ENCODE peak calls at places on chromosomes 11 and 22, in five cellular contexts. One of them, this sample, is unnamed.

GRCh38 chr11:120645639-120646038 is 134.1 kb downstream of the GRIK4 start:
- DNase-seq in body of pancreas: no peak
- DNase-seq in uterus: no peak
- DNase-seq in GM12892: no peak
- DNase-seq in A549: no peak
- DNase-seq in this sample: no peak

GRCh38 chr11:3808846-3809623 is 675 bp downstream of the PGAP2 start:
- DNase-seq in A549: peak
- DNase-seq in uterus: no peak
- DNase-seq in GM12892: peak
- DNase-seq in body of pancreas: peak
- DNase-seq in this sample: no peak

GRCh38 chr11:34501500-34501899 is 12.1 kb downstream of the ELF5 start:
- DNase-seq in body of pancreas: no peak
- DNase-seq in uterus: peak
- DNase-seq in GM12892: no peak
- DNase-seq in A549: no peak
- DNase-seq in this sample: peak

GRCh38 chr11:126231725-126232459 is 20.3 kb downstream of the FAM118B start:
- DNase-seq in GM12892: no peak
- DNase-seq in uterus: no peak
- DNase-seq in A549: no peak
- DNase-seq in body of pancreas: no peak
- DNase-seq in this sample: no peak

GRCh38 chr11:61119571-61119970 is 17.3 kb downstream of the CD5 start:
- DNase-seq in GM12892: no peak
- DNase-seq in uterus: no peak
- DNase-seq in A549: no peak
- DNase-seq in body of pancreas: no peak
- DNase-seq in this sample: no peak

GRCh38 chr11:129418039-129418438 is 42.4 kb downstream of the BARX2 start:
- DNase-seq in GM12892: peak
- DNase-seq in A549: no peak
- DNase-seq in uterus: no peak
- DNase-seq in body of pancreas: no peak
- DNase-seq in this sample: no peak

GRCh38 chr11:19122966-19123615 is 6.1 kb downstream of the ZDHHC13 start:
- DNase-seq in body of pancreas: no peak
- DNase-seq in A549: no peak
- DNase-seq in GM12892: no peak
- DNase-seq in uterus: no peak
- DNase-seq in this sample: no peak

GRCh38 chr11:128776434-128777284 is 82.8 kb downstream of the FLI1 start:
- DNase-seq in body of pancreas: peak
- DNase-seq in GM12892: peak
- DNase-seq in uterus: peak
- DNase-seq in A549: peak
- DNase-seq in this sample: no peak

GRCh38 chr11:6606471-6607189 is 3.1 kb downstream of the ILK start:
- DNase-seq in uterus: peak
- DNase-seq in A549: peak
- DNase-seq in GM12892: no peak
- DNase-seq in body of pancreas: peak
- DNase-seq in this sample: peak

GRCh38 chr22:49862408-49862776 is 8.7 kb downstream of the ZBED4 start:
- DNase-seq in A549: no peak
- DNase-seq in GM12892: no peak
- DNase-seq in uterus: no peak
- DNase-seq in body of pancreas: no peak
- DNase-seq in this sample: no peak

GRCh38 chr22:19429950-19430889 is 1.3 kb downstream of the HIRA start:
- DNase-seq in uterus: no peak
- DNase-seq in GM12892: peak
- DNase-seq in A549: no peak
- DNase-seq in body of pancreas: no peak
- DNase-seq in this sample: no peak

DNA sequence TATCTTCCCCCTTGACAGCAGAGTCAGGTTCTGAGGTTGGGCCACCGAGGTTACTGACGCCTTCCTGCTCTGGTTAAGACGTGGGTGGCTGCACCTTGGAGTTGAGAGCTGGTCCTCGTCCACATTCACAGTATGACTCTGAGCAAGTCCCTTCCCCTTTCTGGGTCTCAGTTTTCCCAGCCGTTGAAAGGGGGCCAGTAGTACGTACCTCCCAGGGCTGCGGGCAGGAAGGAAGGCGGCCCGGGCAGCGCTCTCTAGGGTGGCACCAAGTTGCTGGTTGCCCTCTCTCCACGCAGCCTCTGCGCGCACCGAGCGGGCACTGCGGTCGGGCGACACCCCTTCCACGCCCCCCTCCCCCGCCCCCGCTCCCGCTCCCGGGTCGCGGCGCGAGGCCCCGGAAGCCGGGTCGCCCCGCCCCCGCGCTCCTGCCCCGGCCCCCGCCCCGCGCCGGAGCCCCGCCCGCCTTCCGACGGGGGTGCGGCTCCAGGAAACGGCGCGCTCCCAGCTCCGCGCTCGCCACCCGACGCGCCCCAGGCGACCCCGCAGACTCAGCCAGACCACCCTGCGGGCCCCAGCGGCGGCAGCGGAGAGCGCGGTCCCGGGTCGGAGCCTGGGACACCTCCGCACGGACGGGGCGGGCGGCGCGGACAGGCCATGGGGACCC is at the start of gene EHBP1L1:
- DNase-seq in GM12892: peak
- DNase-seq in A549: peak
- DNase-seq in uterus: peak
- DNase-seq in body of pancreas: peak
- DNase-seq in this sample: no peak
- TF ChIP-seq POLR2A in GM12892: peak
- TF ChIP-seq POLR2A in A549: no peak
- TF ChIP-seq POLR2A in uterus: peak
- TF ChIP-seq POLR2A in body of pancreas: no peak
- TF ChIP-seq POLR2A in this sample: no peak

DNA sequence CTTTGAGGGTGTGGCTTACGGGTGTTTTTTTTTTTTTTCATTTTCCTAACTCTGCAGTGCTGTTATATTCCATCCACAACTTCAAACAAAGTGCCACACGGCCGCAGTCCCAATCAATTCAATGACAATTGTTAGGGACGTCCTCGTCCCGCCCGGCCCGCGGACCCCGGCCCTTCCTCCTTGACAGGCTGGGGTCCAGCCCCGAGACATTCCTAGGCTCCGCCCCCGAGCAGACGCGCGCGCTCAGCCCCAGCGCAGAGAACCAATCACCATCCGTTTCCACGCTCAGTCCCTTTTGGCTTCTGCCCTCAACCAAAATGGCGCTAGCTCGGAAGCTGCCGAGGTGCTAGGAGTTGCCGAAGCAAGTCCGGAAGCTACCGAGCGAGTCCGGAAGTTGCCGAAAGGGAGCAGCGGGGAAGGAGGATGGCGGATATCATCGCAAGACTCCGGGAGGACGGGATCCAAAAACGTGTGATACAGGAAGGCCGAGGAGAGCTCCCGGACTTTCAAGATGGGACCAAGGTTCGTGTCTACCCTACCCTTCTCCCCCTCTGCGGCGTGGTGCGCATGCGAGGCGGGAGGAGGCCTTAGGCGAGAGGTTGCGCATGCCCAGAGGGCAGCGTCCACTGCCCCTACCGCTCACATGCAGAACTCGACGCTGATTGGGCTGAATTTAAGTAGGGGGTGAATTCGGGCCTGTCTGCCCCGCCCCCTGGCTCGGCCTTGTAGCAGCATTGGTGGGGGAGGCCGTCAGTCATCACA is at the start of gene AIP:
- DNase-seq in uterus: peak
- DNase-seq in A549: peak
- DNase-seq in GM12892: peak
- DNase-seq in body of pancreas: peak
- DNase-seq in this sample: peak
- TF ChIP-seq POLR2A in uterus: peak
- TF ChIP-seq POLR2A in A549: peak
- TF ChIP-seq POLR2A in GM12892: peak
- TF ChIP-seq POLR2A in body of pancreas: no peak
- TF ChIP-seq POLR2A in this sample: peak

GRCh38 chr22:20802922-20803553 is 29.1 kb downstream of the SERPIND1 start:
- DNase-seq in body of pancreas: no peak
- DNase-seq in GM12892: no peak
- DNase-seq in uterus: no peak
- DNase-seq in A549: no peak
- DNase-seq in this sample: no peak
- TF ChIP-seq POLR2A in body of pancreas: no peak
- TF ChIP-seq POLR2A in GM12892: no peak
- TF ChIP-seq POLR2A in uterus: no peak
- TF ChIP-seq POLR2A in A549: no peak
- TF ChIP-seq POLR2A in this sample: no peak

GRCh38 chr11:62725686-62726085 is 1.6 kb downstream of the HNRNPUL2 start:
- DNase-seq in uterus: no peak
- DNase-seq in GM12892: no peak
- DNase-seq in body of pancreas: no peak
- DNase-seq in A549: no peak
- DNase-seq in this sample: no peak

GRCh38 chr11:62726156-62727006 is 876 bp downstream of the HNRNPUL2 start:
- DNase-seq in A549: no peak
- DNase-seq in GM12892: no peak
- DNase-seq in body of pancreas: peak
- DNase-seq in uterus: peak
- DNase-seq in this sample: no peak

GRCh38 chr11:62724171-62724570 is 3.1 kb downstream of the HNRNPUL2 start:
- DNase-seq in A549: no peak
- DNase-seq in uterus: no peak
- DNase-seq in body of pancreas: no peak
- DNase-seq in GM12892: no peak
- DNase-seq in this sample: no peak

GRCh38 chr11:62727007-62727832 is at the start of gene HNRNPUL2:
- DNase-seq in A549: peak
- DNase-seq in body of pancreas: peak
- DNase-seq in GM12892: peak
- DNase-seq in uterus: peak
- DNase-seq in this sample: peak

DNA sequence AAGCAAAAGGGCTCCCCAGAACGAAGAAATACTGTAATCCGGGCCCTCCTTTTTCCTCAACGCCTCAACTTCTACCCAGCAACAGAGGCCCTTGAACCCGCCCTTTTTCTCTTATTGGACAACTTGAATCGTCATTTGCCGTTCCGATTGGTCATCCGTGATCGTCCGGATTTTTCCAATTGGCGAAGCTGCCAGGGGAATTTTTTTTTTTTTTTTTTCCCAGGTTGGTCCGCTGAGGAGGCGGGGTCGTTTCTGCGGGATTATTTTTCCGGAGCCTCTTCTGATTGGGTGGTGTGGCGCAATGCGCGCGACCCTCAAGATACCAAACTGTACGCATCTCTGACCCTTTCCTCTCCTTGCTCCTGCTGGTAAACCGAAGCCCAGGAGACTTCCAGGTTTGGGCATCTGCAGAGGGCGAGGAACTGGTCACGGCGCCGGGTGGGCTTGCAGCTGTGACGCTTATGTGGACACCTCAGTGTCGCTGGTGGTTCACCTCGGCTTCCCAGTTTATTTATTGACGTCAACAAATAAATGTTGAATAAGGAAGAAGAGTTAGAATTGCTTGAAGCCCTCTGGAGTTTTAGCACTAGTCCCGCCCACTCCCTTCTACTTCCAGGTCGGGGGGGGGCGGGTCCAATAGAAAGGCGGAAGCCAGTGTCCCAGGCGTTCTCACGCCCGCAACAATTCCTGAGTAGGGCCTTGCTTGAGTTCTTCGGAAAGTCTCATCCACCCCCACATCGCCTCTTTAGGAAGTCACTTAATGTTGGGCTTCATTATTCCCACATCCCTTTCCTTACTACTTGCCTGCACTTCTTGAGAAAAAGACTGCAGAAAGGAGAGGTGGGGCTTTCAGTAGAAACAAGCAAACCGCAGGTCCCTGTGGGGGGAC is at the start of gene TTC9C:
- DNase-seq in uterus: peak
- DNase-seq in A549: peak
- DNase-seq in GM12892: peak
- DNase-seq in body of pancreas: peak
- DNase-seq in this sample: peak
- TF ChIP-seq POLR2A in uterus: peak
- TF ChIP-seq POLR2A in A549: peak
- TF ChIP-seq POLR2A in GM12892: peak
- TF ChIP-seq POLR2A in body of pancreas: no peak
- TF ChIP-seq POLR2A in this sample: peak

DNA sequence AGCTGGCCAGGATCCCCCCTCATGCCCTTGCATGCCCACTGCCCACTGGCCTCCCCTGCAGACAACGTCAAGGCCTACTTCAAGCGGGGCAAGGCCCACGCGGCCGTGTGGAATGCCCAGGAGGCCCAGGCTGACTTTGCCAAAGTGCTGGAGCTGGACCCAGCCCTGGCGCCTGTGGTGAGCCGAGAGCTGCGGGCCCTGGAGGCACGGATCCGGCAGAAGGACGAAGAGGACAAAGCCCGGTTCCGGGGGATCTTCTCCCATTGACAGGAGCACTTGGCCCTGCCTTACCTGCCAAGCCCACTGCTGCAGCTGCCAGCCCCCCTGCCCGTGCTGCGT is 7.9 kb downstream of the AIP start:
- DNase-seq in GM12892: no peak
- DNase-seq in body of pancreas: no peak
- DNase-seq in uterus: no peak
- DNase-seq in A549: no peak
- DNase-seq in this sample: no peak
- TF ChIP-seq POLR2A in GM12892: no peak
- TF ChIP-seq POLR2A in body of pancreas: no peak
- TF ChIP-seq POLR2A in uterus: no peak
- TF ChIP-seq POLR2A in A549: no peak
- TF ChIP-seq POLR2A in this sample: no peak

GRCh38 chr11:116833816-116834534 is 3.4 kb downstream of the APOA1 start:
- DNase-seq in uterus: no peak
- DNase-seq in body of pancreas: peak
- DNase-seq in A549: no peak
- DNase-seq in GM12892: no peak
- DNase-seq in this sample: no peak
- TF ChIP-seq POLR2A in uterus: no peak
- TF ChIP-seq POLR2A in body of pancreas: no peak
- TF ChIP-seq POLR2A in A549: no peak
- TF ChIP-seq POLR2A in GM12892: no peak
- TF ChIP-seq POLR2A in this sample: no peak

GRCh38 chr11:45771942-45772522 is 32.9 kb upstream of the SLC35C1 start:
- DNase-seq in GM12892: peak
- DNase-seq in uterus: peak
- DNase-seq in A549: peak
- DNase-seq in body of pancreas: peak
- DNase-seq in this sample: peak
- TF ChIP-seq POLR2A in GM12892: no peak
- TF ChIP-seq POLR2A in uterus: no peak
- TF ChIP-seq POLR2A in A549: no peak
- TF ChIP-seq POLR2A in body of pancreas: no peak
- TF ChIP-seq POLR2A in this sample: no peak

This sample was measured in tibial nerve.